ENCODE peak calls at places on chromosome X, in four cellular contexts. F, H, O and J are unnamed samples.

GRCh38 chrX:13250831-13251612 is 68.8 kb downstream of the ATXN3L start:
- DNase-seq in F (peak), H (no peak), O (no peak), J (no peak)

GRCh38 chrX:48086119-48086518 is 14.7 kb upstream of the ZNF630 start:
- DNase-seq in F (no peak), H (no peak), O (no peak), J (no peak)

GRCh38 chrX:56797966-56798711 is 69.1 kb downstream of the NBDY start:
- DNase-seq in F (peak), H (no peak), O (no peak), J (no peak)

GRCh38 chrX:20947411-20947912 is 426.8 kb upstream of the CNKSR2 start:
- DNase-seq in F (no peak), H (peak), O (no peak), J (no peak)

GRCh38 chrX:47191331-47191730 is 2.3 kb upstream of the UBA1 start:
- DNase-seq in F (no peak), H (no peak), O (peak), J (peak)

GRCh38 chrX:34849371-34849770 is 93.2 kb upstream of the FAM47B start:
- DNase-seq in F (no peak), H (no peak), O (no peak), J (no peak)

GRCh38 chrX:93673869-93674271 is at the start of gene FAM133A:
- DNase-seq in F (no peak), H (no peak), O (no peak), J (no peak)

GRCh38 chrX:133580630-133581029 is 165.3 kb upstream of the GPC4 start:
- DNase-seq in F (no peak), H (no peak), O (no peak), J (no peak)

GRCh38 chrX:154401918-154402621 is 3.9 kb downstream of the RPL10 start:
- DNase-seq in F (no peak), H (no peak), O (no peak), J (no peak)

GRCh38 chrX:115344885-115345653 is 55.6 kb downstream of the LUZP4 start:
- DNase-seq in F (no peak), H (peak), O (no peak), J (no peak)

GRCh38 chrX:13087322-13088154 is 43.1 kb upstream of the FAM9C start:
- DNase-seq in F (peak), H (no peak), O (peak), J (peak)

GRCh38 chrX:30910124-30910860 is 21.2 kb upstream of the TAB3 start:
- DNase-seq in F (peak), H (no peak), O (peak), J (no peak)

GRCh38 chrX:103276581-103277002 is at the start of gene TCEAL5:
- DNase-seq in F (no peak), H (no peak), O (no peak), J (no peak)

GRCh38 chrX:614136-614535 is 16.5 kb upstream of the SHOX start:
- DNase-seq in F (no peak), H (no peak), O (no peak), J (no peak)

GRCh38 chrX:145825896-145826295 is 8.3 kb downstream of the SLITRK2 start:
- DNase-seq in F (no peak), H (no peak), O (no peak), J (no peak)

GRCh38 chrX:153644356-153645125 is 2.5 kb upstream of the DUSP9 start:
- DNase-seq in F (no peak), H (no peak), O (no peak), J (no peak)

GRCh38 chrX:53186363-53186762 is 38.6 kb downstream of the KDM5C start:
- DNase-seq in F (no peak), H (no peak), O (no peak), J (no peak)

GRCh38 chrX:131010186-131010585 is 48.0 kb upstream of the ARHGAP36 start:
- DNase-seq in F (no peak), H (no peak), O (no peak), J (no peak)

GRCh38 chrX:24145340-24146186 is 4.0 kb upstream of the ZFX start:
- DNase-seq in F (no peak), H (peak), O (no peak), J (no peak)

GRCh38 chrX:113389846-113390245 is 549.2 kb upstream of the AMOT start:
- DNase-seq in F (no peak), H (no peak), O (no peak), J (no peak)

GRCh38 chrX:55342533-55343501 is 78.1 kb upstream of the PAGE3 start:
- DNase-seq in F (no peak), H (peak), O (peak), J (peak)

GRCh38 chrX:68822641-68823410 is 6.0 kb upstream of the EFNB1 start:
- DNase-seq in F (no peak), H (peak), O (no peak), J (peak)

GRCh38 chrX:14352511-14352910 is 176.8 kb upstream of the GLRA2 start:
- DNase-seq in F (no peak), H (no peak), O (no peak), J (no peak)

GRCh38 chrX:153334654-153335295 is 822 bp downstream of the ZNF275 start:
- DNase-seq in F (no peak), H (no peak), O (no peak), J (no peak)

GRCh38 chrX:81259008-81259713 is 57.3 kb downstream of the SH3BGRL start:
- DNase-seq in F (no peak), H (no peak), O (no peak), J (no peak)

GRCh38 chrX:38206036-38206435 is 14.6 kb downstream of the SRPX start:
- DNase-seq in F (no peak), H (no peak), O (no peak), J (no peak)

GRCh38 chrX:51336584-51336983 is 4.0 kb downstream of the NUDT10 start:
- DNase-seq in F (no peak), H (peak), O (peak), J (peak)

GRCh38 chrX:110966839-110967238 is 129.2 kb upstream of the PAK3 start:
- DNase-seq in F (no peak), H (no peak), O (no peak), J (no peak)